ENCODE peak calls at places on chromosomes 5 and 9, in ten cellular contexts. P is RWPE1; H is CD4-positive, alpha-beta T cell; B is sigmoid colon; W is CD8-positive, alpha-beta T cell; N is aorta; J is caudate nucleus; C is cardiac muscle cell; K is spleen; F is RWPE2. G is an unnamed sample.
A peak's percentile ranks its signal among the peaks of the same experiment; 100 is the strongest.

GRCh38 chr9:128554155-128554862 is 1.9 kb downstream of the SPTAN1 start:
- DNase-seq in W (no peak), C (peak; percentile 85), B (peak; percentile 87), H (no peak), P (peak; percentile 95), N (peak; percentile 53), F (peak; percentile 78), J (no peak), K (no peak), G (peak; percentile 87)

GRCh38 chr9:72362680-72363139 is 2.3 kb downstream of the ZFAND5 start:
- DNase-seq in W (peak; percentile 34), C (peak; percentile 89), N (peak; percentile 81), H (peak; percentile 12), J (peak; percentile 46), P (no peak), F (no peak), B (peak; percentile 88), K (peak; percentile 81), G (peak; percentile 84)

GRCh38 chr9:100725376-100725775 is 147.5 kb downstream of the CAVIN4 start:
- DNase-seq in J (no peak), B (no peak), F (no peak), C (no peak), N (no peak), H (no peak), P (no peak), W (no peak), K (no peak), G (no peak)

GRCh38 chr9:121059998-121060636 is 10.0 kb upstream of the C5 start:
- DNase-seq in P (peak; percentile 79), K (no peak), C (peak; percentile 84), H (no peak), N (no peak), F (no peak), B (no peak), W (peak; percentile 24), J (no peak), G (no peak)

GRCh38 chr9:3337515-3337914 is 188.3 kb downstream of the RFX3 start:
- DNase-seq in C (peak; percentile 1), W (no peak), K (no peak), P (no peak), H (no peak), J (no peak), F (no peak), B (no peak), N (no peak), G (no peak)

GRCh38 chr9:134652291-134653225 is 11.0 kb downstream of the COL5A1 start:
- DNase-seq in W (no peak), H (no peak), J (no peak), P (no peak), F (no peak), K (peak; percentile 46), N (peak; percentile 35), C (no peak), B (peak; percentile 61), G (no peak)

GRCh38 chr5:82165740-82166530 is 112.2 kb downstream of the RPS23 start:
- DNase-seq in B (peak; percentile 93), H (no peak), C (peak; percentile 82), N (peak; percentile 77), P (peak; percentile 86), K (no peak), F (peak; percentile 80), J (no peak), W (peak; percentile 17), G (peak; percentile 77)

GRCh38 chr5:116626272-116626723 is 51.7 kb upstream of the SEMA6A start:
- DNase-seq in N (peak; percentile 70), H (no peak), J (peak; percentile 24), C (no peak), F (no peak), W (no peak), K (no peak), B (peak; percentile 92), P (no peak), G (peak; percentile 83)

GRCh38 chr5:44691811-44692210 is 116.9 kb upstream of the MRPS30 start:
- DNase-seq in K (no peak), H (no peak), B (no peak), J (no peak), P (peak; percentile 79), F (no peak), W (no peak), N (no peak), C (no peak), G (no peak)

GRCh38 chr9:113931140-113931539 is 55.0 kb downstream of the ZNF618 start:
- DNase-seq in N (no peak), H (no peak), W (no peak), F (no peak), K (no peak), C (no peak), B (no peak), P (no peak), J (no peak), G (peak; percentile 28)

GRCh38 chr9:131954299-131954698 is 125.4 kb downstream of the MED27 start:
- DNase-seq in B (no peak), F (no peak), N (no peak), H (no peak), K (no peak), P (no peak), J (no peak), W (no peak), C (peak; percentile 24), G (no peak)

GRCh38 chr9:31325778-31326177 is 1058.7 kb upstream of the ACO1 start:
- DNase-seq in K (no peak), F (no peak), W (no peak), N (no peak), J (no peak), P (no peak), C (no peak), H (no peak), B (peak; percentile 57), G (no peak)

GRCh38 chr9:89447416-89447815 is 50.5 kb downstream of the SEMA4D start:
- DNase-seq in J (no peak), C (no peak), F (no peak), K (peak; percentile 66), N (peak; percentile 13), W (no peak), P (no peak), H (no peak), B (no peak), G (no peak)

DNA sequence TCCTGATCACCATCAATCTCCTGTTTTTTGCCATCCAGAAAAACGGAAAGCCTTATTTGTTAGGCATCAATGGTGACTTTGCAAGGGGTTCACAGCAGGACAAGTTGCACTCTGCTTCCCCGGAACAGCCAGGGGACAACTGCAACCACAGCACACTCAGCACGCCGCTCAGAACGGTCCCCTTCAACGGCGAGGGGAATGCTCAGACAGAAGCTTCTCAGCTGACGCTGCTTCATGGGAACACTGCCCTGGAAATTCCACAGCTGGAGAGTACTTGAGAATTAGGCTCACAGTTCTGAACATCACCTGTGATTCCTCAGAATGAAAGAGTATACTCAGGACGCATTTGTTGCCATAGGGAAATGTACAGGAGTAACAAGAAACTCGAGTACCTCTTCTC is 40.1 kb upstream of the PLPP6 start:
- DNase-seq in P (no peak), C (no peak), B (no peak), K (no peak), N (no peak), W (no peak), H (no peak), F (no peak), J (no peak), G (no peak)
- H3K27ac ChIP-seq in P (no peak overlapping the region), C (no peak overlapping the region), B (no peak overlapping the region), K (no peak overlapping the region), N (no peak overlapping the region), W (no peak overlapping the region), H (no peak overlapping the region), F (no peak overlapping the region), J (no peak overlapping the region), G (no peak overlapping the region)

DNA sequence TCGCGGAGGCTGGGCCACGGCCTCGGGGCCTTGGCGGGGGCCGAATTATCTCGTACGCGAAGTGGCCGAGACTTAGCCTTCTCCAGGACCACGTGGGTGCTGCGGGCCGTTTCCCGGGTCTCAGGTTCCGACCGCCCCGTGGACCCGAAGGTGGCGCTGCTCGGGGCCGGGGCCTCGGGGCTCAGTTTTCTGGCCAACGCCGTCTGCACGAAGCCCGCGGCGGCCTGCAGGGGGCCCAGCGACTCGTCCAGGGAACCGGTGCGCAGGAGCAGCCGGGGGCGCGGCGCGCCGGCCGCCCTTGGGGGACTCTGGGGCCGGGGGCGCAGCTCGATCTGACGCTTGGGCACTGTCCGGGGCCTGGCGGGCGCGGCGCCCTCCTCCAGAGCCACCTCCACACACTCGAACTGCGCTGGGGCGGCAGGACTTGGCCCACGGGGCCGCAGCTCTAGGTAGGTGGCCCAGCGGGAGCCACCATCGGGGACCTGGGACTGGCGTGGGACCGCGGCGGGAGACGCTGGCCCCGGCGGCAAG is 716 bp downstream of the PROB1 start:
- DNase-seq in N (no peak), C (peak; percentile 74), W (no peak), F (no peak), K (peak; percentile 92), J (no peak), H (peak; percentile 29), B (no peak), P (no peak), G (no peak)
- H3K27ac ChIP-seq in N (no peak overlapping the region), C (peak overlapping the region; percentile 35), W (no peak overlapping the region), F (no peak overlapping the region), K (peak overlapping the region; percentile 46), J (peak overlapping the region; percentile 24), H (no peak overlapping the region), B (peak overlapping the region; percentile 16), P (no peak overlapping the region), G (peak overlapping the region; percentile 40)

GRCh38 chr9:71353723-71354122 is 232.3 kb upstream of the TRPM3 start:
- DNase-seq in J (no peak), P (no peak), H (no peak), W (no peak), N (no peak), K (no peak), C (no peak), F (no peak), B (no peak), G (no peak)
- H3K27ac ChIP-seq in J (no peak overlapping the region), P (no peak overlapping the region), H (no peak overlapping the region), W (no peak overlapping the region), N (no peak overlapping the region), K (no peak overlapping the region), C (no peak overlapping the region), F (no peak overlapping the region), B (no peak overlapping the region), G (no peak overlapping the region)

GRCh38 chr5:143494595-143494994 is 91.1 kb upstream of the NR3C1 start:
- DNase-seq in C (no peak), P (no peak), K (no peak), N (no peak), J (no peak), W (no peak), F (no peak), H (no peak), B (no peak), G (no peak)

GRCh38 chr5:143496928-143497327 is 93.4 kb upstream of the NR3C1 start:
- DNase-seq in W (no peak), H (no peak), K (no peak), J (no peak), B (no peak), C (no peak), N (no peak), P (no peak), F (no peak), G (no peak)

GRCh38 chr5:143494162-143494561 is 90.7 kb upstream of the NR3C1 start:
- DNase-seq in C (no peak), J (no peak), K (no peak), P (peak; percentile 78), F (no peak), N (no peak), W (no peak), H (no peak), B (no peak), G (no peak)

GRCh38 chr5:143495823-143496275 is 92.4 kb upstream of the NR3C1 start:
- DNase-seq in W (no peak), K (no peak), C (no peak), F (no peak), H (no peak), N (no peak), J (no peak), P (peak; percentile 70), B (no peak), G (no peak)

GRCh38 chr5:143495124-143495523 is 91.6 kb upstream of the NR3C1 start:
- DNase-seq in B (no peak), N (no peak), C (no peak), H (no peak), J (no peak), F (no peak), K (no peak), W (no peak), P (peak; percentile 56), G (no peak)
- H3K27ac ChIP-seq in B (peak overlapping the region; percentile 69), N (no peak overlapping the region), C (no peak overlapping the region), H (no peak overlapping the region), J (no peak overlapping the region), F (peak overlapping the region; percentile 59), K (no peak overlapping the region), W (no peak overlapping the region), P (no peak overlapping the region), G (no peak overlapping the region)

G was measured in coronary artery.